ENCODE peak calls at places on chromosomes 5 and 9, in seven cellular contexts. K is spleen; V is G401; E is iris pigment epithelial cell; D is stimulated activated CD4-positive, alpha-beta T cell treated with anti-CD3 and anti-CD28 coated beads, Interleukin-2, amount 100 ng/mL, for 48 hours; M is central memory CD4-positive, alpha-beta T cell; L is ELR. T is an unnamed sample.

GRCh38 chr5:127074466-127074865 is 1.2 kb upstream of the C5orf63 start:
- DNase-seq in K (no peak), V (no peak), E (peak; percentile 56), D (no peak), M (no peak), L (no peak), T (no peak)

GRCh38 chr9:124415852-124416484 is 726 bp upstream of the PSMB7 start:
- DNase-seq in K (no peak), V (no peak), E (no peak), D (no peak), M (no peak), L (no peak), T (no peak)

GRCh38 chr5:139666551-139666950 is 18.4 kb downstream of the CXXC5 start:
- DNase-seq in K (no peak), V (no peak), E (no peak), D (no peak), M (no peak), L (no peak), T (no peak)

GRCh38 chr9:89470239-89470638 is 27.7 kb downstream of the SEMA4D start:
- DNase-seq in K (no peak), V (no peak), E (peak; percentile 5), D (no peak), M (no peak), L (no peak), T (peak; percentile 6)

GRCh38 chr5:99004960-99005359 is 76.2 kb upstream of the CHD1 start:
- DNase-seq in K (no peak), V (no peak), E (peak; percentile 34), D (no peak), M (peak; percentile 46), L (no peak), T (no peak)

GRCh38 chr9:133974631-133975341 is 17.3 kb downstream of the VAV2 start:
- DNase-seq in K (peak; percentile 66), V (no peak), E (no peak), D (no peak), M (no peak), L (no peak), T (no peak)

GRCh38 chr9:73284386-73284785 is 132.7 kb downstream of the ANXA1 start:
- DNase-seq in K (no peak), V (no peak), E (no peak), D (no peak), M (no peak), L (no peak), T (no peak)

GRCh38 chr9:123349691-123350480 is 6.1 kb upstream of the CRB2 start:
- DNase-seq in K (no peak), V (peak; percentile 65), E (peak; percentile 35), D (peak; percentile 77), M (peak; percentile 58), L (peak; percentile 65), T (peak; percentile 37)

GRCh38 chr5:42943931-42944631 is 96.0 kb downstream of the ANXA2R start:
- DNase-seq in K (no peak), V (no peak), E (peak; percentile 29), D (no peak), M (no peak), L (no peak), T (no peak)

GRCh38 chr5:14663734-14664269 is 716 bp upstream of the OTULIN start:
- DNase-seq in K (peak; percentile 83), V (no peak), E (no peak), D (no peak), M (no peak), L (peak; percentile 37), T (no peak)

GRCh38 chr5:97764700-97765099 is 581.7 kb upstream of the RIOK2 start:
- DNase-seq in K (no peak), V (no peak), E (peak; percentile 93), D (no peak), M (no peak), L (peak; percentile 87), T (no peak)

GRCh38 chr5:953535-954449 is 54.8 kb upstream of the NKD2 start:
- DNase-seq in K (peak; percentile 59), V (no peak), E (no peak), D (no peak), M (no peak), L (no peak), T (no peak)

GRCh38 chr5:126016256-126016655 is 407.0 kb upstream of the GRAMD2B start:
- DNase-seq in K (no peak), V (peak; percentile 85), E (no peak), D (no peak), M (no peak), L (no peak), T (no peak)

GRCh38 chr5:2213121-2213730 is 330.5 kb upstream of the IRX4 start:
- DNase-seq in K (no peak), V (no peak), E (no peak), D (no peak), M (no peak), L (no peak), T (no peak)

GRCh38 chr5:51644976-51645375 is 261.7 kb downstream of the ISL1 start:
- DNase-seq in K (no peak), V (no peak), E (no peak), D (no peak), M (no peak), L (no peak), T (no peak)

GRCh38 chr9:7536310-7536939 is 263.2 kb downstream of the DMAC1 start:
- DNase-seq in K (no peak), V (peak; percentile 12), E (peak; percentile 15), D (peak; percentile 49), M (peak; percentile 2), L (peak; percentile 37), T (peak; percentile 41)

GRCh38 chr5:144567416-144567770 is 396.7 kb downstream of the KCTD16 start:
- DNase-seq in K (no peak), V (no peak), E (peak; percentile 9), D (no peak), M (no peak), L (peak; percentile 80), T (no peak)

GRCh38 chr5:175517824-175518450 is 39.6 kb downstream of the SFXN1 start:
- DNase-seq in K (no peak), V (no peak), E (peak; percentile 97), D (peak; percentile 72), M (peak; percentile 13), L (peak; percentile 90), T (no peak)